ENCODE peak calls at places on chromosomes 7 and 10, in nine cellular contexts. M is HCT116, P is LHCN-M2, B is HS-5, J is GM12865, D is NCI-H1417, F is lower lobe of right lung, Q is AG09309, A is hippocampal formation. X is an unnamed sample.

GRCh38 chr10:77533156-77533886 is 104.3 kb downstream of the KCNMA1 start:
- DNase-seq in M (no peak), P (no peak), B (no peak), J (no peak), D (no peak), F (no peak), Q (no peak), A (no peak), X (no peak)

GRCh38 chr7:90693939-90694338 is 97.8 kb downstream of the CDK14 start:
- DNase-seq in M (no peak), P (no peak), B (no peak), J (no peak), D (no peak), F (no peak), Q (no peak), A (no peak), X (no peak)

GRCh38 chr10:71158251-71158650 is 54.1 kb upstream of the UNC5B start:
- DNase-seq in M (no peak), P (no peak), B (no peak), J (no peak), D (no peak), F (no peak), Q (no peak), A (no peak), X (no peak)

GRCh38 chr10:77416327-77417135 is 221.1 kb downstream of the KCNMA1 start:
- DNase-seq in M (no peak), P (peak), B (peak), J (peak), D (no peak), F (no peak), Q (peak), A (no peak), X (no peak)

GRCh38 chr10:100660945-100661344 is 84.4 kb upstream of the PAX2 start:
- DNase-seq in M (no peak), P (no peak), B (no peak), J (no peak), D (no peak), F (no peak), Q (no peak), A (no peak), X (no peak)

GRCh38 chr7:32929430-32930161 is 27.6 kb upstream of the FKBP9 start:
- DNase-seq in M (no peak), P (no peak), B (no peak), J (no peak), D (no peak), F (no peak), Q (no peak), A (no peak), X (no peak)

GRCh38 chr10:111360260-111360925 is 283.6 kb downstream of the ADRA2A start:
- DNase-seq in M (peak), P (peak), B (no peak), J (peak), D (no peak), F (peak), Q (no peak), A (peak), X (no peak)

GRCh38 chr7:4882169-4882741 is 1.3 kb downstream of the RADIL start:
- DNase-seq in M (no peak), P (peak), B (peak), J (no peak), D (peak), F (peak), Q (peak), A (no peak), X (no peak)

GRCh38 chr7:74174606-74175082 is 488 bp downstream of the EIF4H start:
- DNase-seq in M (no peak), P (peak), B (no peak), J (peak), D (peak), F (no peak), Q (peak), A (peak), X (peak)

GRCh38 chr10:3172081-3172445 is 519 bp downstream of the PITRM1 start:
- DNase-seq in M (peak), P (peak), B (peak), J (no peak), D (no peak), F (no peak), Q (peak), A (no peak), X (no peak)

GRCh38 chr10:73366381-73367298 is 8.0 kb upstream of the CFAP70 start:
- DNase-seq in M (no peak), P (no peak), B (no peak), J (peak), D (no peak), F (no peak), Q (no peak), A (no peak), X (no peak)